ENCODE peak calls at places on chromosome 4, in ten cellular contexts. One of them, this sample, is unnamed.
A peak's percentile ranks its signal among the peaks of the same experiment; 100 is the strongest.

GRCh38 chr4:121198261-121198660 is 34.1 kb upstream of the TNIP3 start:
- DNase-seq in A549: no peak
- DNase-seq in ACHN: no peak
- DNase-seq in RWPE1: no peak
- DNase-seq in astrocyte of the hippocampus: no peak
- DNase-seq in B cell: no peak
- DNase-seq in effector CD4-positive, alpha-beta T cell: no peak
- DNase-seq in renal cortical epithelial cell: no peak
- DNase-seq in stimulated activated CD8-positive, alpha-beta memory T cell treated with anti-CD3 and anti-CD28 coated beads, Interleukin-2, amount 100 ng/mL, for 1 hour: no peak
- DNase-seq in amniotic stem cell: no peak
- DNase-seq in this sample: no peak

GRCh38 chr4:126445596-126445995 is 1130.8 kb downstream of the FAT4 start:
- DNase-seq in A549: no peak
- DNase-seq in ACHN: no peak
- DNase-seq in RWPE1: no peak
- DNase-seq in astrocyte of the hippocampus: no peak
- DNase-seq in B cell: no peak
- DNase-seq in effector CD4-positive, alpha-beta T cell: no peak
- DNase-seq in renal cortical epithelial cell: no peak
- DNase-seq in stimulated activated CD8-positive, alpha-beta memory T cell treated with anti-CD3 and anti-CD28 coated beads, Interleukin-2, amount 100 ng/mL, for 1 hour: no peak
- DNase-seq in amniotic stem cell: no peak
- DNase-seq in this sample: no peak

GRCh38 chr4:158873795-158874359 is 105.1 kb downstream of the FNIP2 start:
- DNase-seq in A549: peak; percentile 17
- DNase-seq in ACHN: no peak
- DNase-seq in RWPE1: peak; percentile 60
- DNase-seq in astrocyte of the hippocampus: peak; percentile 79
- DNase-seq in B cell: no peak
- DNase-seq in effector CD4-positive, alpha-beta T cell: no peak
- DNase-seq in renal cortical epithelial cell: peak; percentile 31
- DNase-seq in stimulated activated CD8-positive, alpha-beta memory T cell treated with anti-CD3 and anti-CD28 coated beads, Interleukin-2, amount 100 ng/mL, for 1 hour: no peak
- DNase-seq in amniotic stem cell: peak; percentile 56
- DNase-seq in this sample: no peak

GRCh38 chr4:18664051-18664450 is 642.5 kb upstream of the LCORL start:
- DNase-seq in A549: no peak
- DNase-seq in ACHN: no peak
- DNase-seq in RWPE1: no peak
- DNase-seq in astrocyte of the hippocampus: no peak
- DNase-seq in B cell: no peak
- DNase-seq in effector CD4-positive, alpha-beta T cell: no peak
- DNase-seq in renal cortical epithelial cell: no peak
- DNase-seq in stimulated activated CD8-positive, alpha-beta memory T cell treated with anti-CD3 and anti-CD28 coated beads, Interleukin-2, amount 100 ng/mL, for 1 hour: no peak
- DNase-seq in amniotic stem cell: no peak
- DNase-seq in this sample: no peak

GRCh38 chr4:143616771-143617170 is 83.7 kb downstream of the FREM3 start:
- DNase-seq in A549: no peak
- DNase-seq in ACHN: no peak
- DNase-seq in RWPE1: peak; percentile 41
- DNase-seq in astrocyte of the hippocampus: peak; percentile 77
- DNase-seq in B cell: no peak
- DNase-seq in effector CD4-positive, alpha-beta T cell: no peak
- DNase-seq in renal cortical epithelial cell: peak; percentile 72
- DNase-seq in stimulated activated CD8-positive, alpha-beta memory T cell treated with anti-CD3 and anti-CD28 coated beads, Interleukin-2, amount 100 ng/mL, for 1 hour: no peak
- DNase-seq in amniotic stem cell: no peak
- DNase-seq in this sample: no peak

GRCh38 chr4:105451346-105451745 is 22.5 kb downstream of the PPA2 start:
- DNase-seq in A549: no peak
- DNase-seq in ACHN: no peak
- DNase-seq in RWPE1: no peak
- DNase-seq in astrocyte of the hippocampus: no peak
- DNase-seq in B cell: no peak
- DNase-seq in effector CD4-positive, alpha-beta T cell: no peak
- DNase-seq in renal cortical epithelial cell: no peak
- DNase-seq in stimulated activated CD8-positive, alpha-beta memory T cell treated with anti-CD3 and anti-CD28 coated beads, Interleukin-2, amount 100 ng/mL, for 1 hour: no peak
- DNase-seq in amniotic stem cell: no peak
- DNase-seq in this sample: no peak

GRCh38 chr4:113979973-113980615 is 647 bp upstream of the ARSJ start:
- DNase-seq in A549: no peak
- DNase-seq in ACHN: no peak
- DNase-seq in RWPE1: no peak
- DNase-seq in astrocyte of the hippocampus: peak; percentile 70
- DNase-seq in B cell: no peak
- DNase-seq in effector CD4-positive, alpha-beta T cell: no peak
- DNase-seq in renal cortical epithelial cell: no peak
- DNase-seq in stimulated activated CD8-positive, alpha-beta memory T cell treated with anti-CD3 and anti-CD28 coated beads, Interleukin-2, amount 100 ng/mL, for 1 hour: no peak
- DNase-seq in amniotic stem cell: no peak
- DNase-seq in this sample: no peak

GRCh38 chr4:154137320-154137905 is 348.5 kb upstream of the SFRP2 start:
- DNase-seq in A549: no peak
- DNase-seq in ACHN: no peak
- DNase-seq in RWPE1: no peak
- DNase-seq in astrocyte of the hippocampus: no peak
- DNase-seq in B cell: no peak
- DNase-seq in effector CD4-positive, alpha-beta T cell: no peak
- DNase-seq in renal cortical epithelial cell: peak; percentile 1
- DNase-seq in stimulated activated CD8-positive, alpha-beta memory T cell treated with anti-CD3 and anti-CD28 coated beads, Interleukin-2, amount 100 ng/mL, for 1 hour: no peak
- DNase-seq in amniotic stem cell: no peak
- DNase-seq in this sample: no peak

GRCh38 chr4:188031751-188032150 is 36.2 kb downstream of the ZFP42 start:
- DNase-seq in A549: no peak
- DNase-seq in ACHN: no peak
- DNase-seq in RWPE1: no peak
- DNase-seq in astrocyte of the hippocampus: no peak
- DNase-seq in B cell: no peak
- DNase-seq in effector CD4-positive, alpha-beta T cell: no peak
- DNase-seq in renal cortical epithelial cell: no peak
- DNase-seq in stimulated activated CD8-positive, alpha-beta memory T cell treated with anti-CD3 and anti-CD28 coated beads, Interleukin-2, amount 100 ng/mL, for 1 hour: no peak
- DNase-seq in amniotic stem cell: no peak
- DNase-seq in this sample: no peak

GRCh38 chr4:60216752-60217151 is 983.4 kb upstream of the ADGRL3 start:
- DNase-seq in A549: no peak
- DNase-seq in ACHN: no peak
- DNase-seq in RWPE1: peak; percentile 64
- DNase-seq in astrocyte of the hippocampus: peak; percentile 2
- DNase-seq in B cell: no peak
- DNase-seq in effector CD4-positive, alpha-beta T cell: no peak
- DNase-seq in renal cortical epithelial cell: no peak
- DNase-seq in stimulated activated CD8-positive, alpha-beta memory T cell treated with anti-CD3 and anti-CD28 coated beads, Interleukin-2, amount 100 ng/mL, for 1 hour: no peak
- DNase-seq in amniotic stem cell: peak; percentile 16
- DNase-seq in this sample: no peak

GRCh38 chr4:18691431-18692200 is 670.1 kb upstream of the LCORL start:
- DNase-seq in A549: no peak
- DNase-seq in ACHN: no peak
- DNase-seq in RWPE1: no peak
- DNase-seq in astrocyte of the hippocampus: peak; percentile 35
- DNase-seq in B cell: no peak
- DNase-seq in effector CD4-positive, alpha-beta T cell: no peak
- DNase-seq in renal cortical epithelial cell: peak; percentile 23
- DNase-seq in stimulated activated CD8-positive, alpha-beta memory T cell treated with anti-CD3 and anti-CD28 coated beads, Interleukin-2, amount 100 ng/mL, for 1 hour: no peak
- DNase-seq in amniotic stem cell: no peak
- DNase-seq in this sample: no peak

GRCh38 chr4:62080431-62080830 is 880.3 kb downstream of the ADGRL3 start:
- DNase-seq in A549: no peak
- DNase-seq in ACHN: no peak
- DNase-seq in RWPE1: no peak
- DNase-seq in astrocyte of the hippocampus: no peak
- DNase-seq in B cell: no peak
- DNase-seq in effector CD4-positive, alpha-beta T cell: no peak
- DNase-seq in renal cortical epithelial cell: no peak
- DNase-seq in stimulated activated CD8-positive, alpha-beta memory T cell treated with anti-CD3 and anti-CD28 coated beads, Interleukin-2, amount 100 ng/mL, for 1 hour: no peak
- DNase-seq in amniotic stem cell: no peak
- DNase-seq in this sample: no peak

GRCh38 chr4:47483722-47484121 is 1.4 kb upstream of the ATP10D start:
- DNase-seq in A549: no peak
- DNase-seq in ACHN: no peak
- DNase-seq in RWPE1: no peak
- DNase-seq in astrocyte of the hippocampus: peak; percentile 62
- DNase-seq in B cell: no peak
- DNase-seq in effector CD4-positive, alpha-beta T cell: no peak
- DNase-seq in renal cortical epithelial cell: peak; percentile 88
- DNase-seq in stimulated activated CD8-positive, alpha-beta memory T cell treated with anti-CD3 and anti-CD28 coated beads, Interleukin-2, amount 100 ng/mL, for 1 hour: no peak
- DNase-seq in amniotic stem cell: no peak
- DNase-seq in this sample: no peak

GRCh38 chr4:15001825-15002658 is at the start of gene CPEB2:
- DNase-seq in A549: peak; percentile 56
- DNase-seq in ACHN: peak; percentile 89
- DNase-seq in RWPE1: peak; percentile 70
- DNase-seq in astrocyte of the hippocampus: peak; percentile 99
- DNase-seq in B cell: peak; percentile 90
- DNase-seq in effector CD4-positive, alpha-beta T cell: peak; percentile 89
- DNase-seq in renal cortical epithelial cell: peak; percentile 83
- DNase-seq in stimulated activated CD8-positive, alpha-beta memory T cell treated with anti-CD3 and anti-CD28 coated beads, Interleukin-2, amount 100 ng/mL, for 1 hour: peak; percentile 82
- DNase-seq in amniotic stem cell: peak; percentile 92
- DNase-seq in this sample: peak; percentile 64

GRCh38 chr4:25654031-25654970 is 1.4 kb upstream of the SLC34A2 start:
- DNase-seq in A549: no peak
- DNase-seq in ACHN: peak; percentile 66
- DNase-seq in RWPE1: no peak
- DNase-seq in astrocyte of the hippocampus: peak; percentile 70
- DNase-seq in B cell: no peak
- DNase-seq in effector CD4-positive, alpha-beta T cell: no peak
- DNase-seq in renal cortical epithelial cell: peak; percentile 75
- DNase-seq in stimulated activated CD8-positive, alpha-beta memory T cell treated with anti-CD3 and anti-CD28 coated beads, Interleukin-2, amount 100 ng/mL, for 1 hour: no peak
- DNase-seq in amniotic stem cell: no peak
- DNase-seq in this sample: no peak

GRCh38 chr4:179399054-179399782 is 1957.0 kb upstream of the AGA start:
- DNase-seq in A549: no peak
- DNase-seq in ACHN: no peak
- DNase-seq in RWPE1: no peak
- DNase-seq in astrocyte of the hippocampus: peak; percentile 12
- DNase-seq in B cell: no peak
- DNase-seq in effector CD4-positive, alpha-beta T cell: no peak
- DNase-seq in renal cortical epithelial cell: no peak
- DNase-seq in stimulated activated CD8-positive, alpha-beta memory T cell treated with anti-CD3 and anti-CD28 coated beads, Interleukin-2, amount 100 ng/mL, for 1 hour: no peak
- DNase-seq in amniotic stem cell: no peak
- DNase-seq in this sample: no peak

GRCh38 chr4:7132249-7132648 is 60.1 kb upstream of the SORCS2 start:
- DNase-seq in A549: no peak
- DNase-seq in ACHN: no peak
- DNase-seq in RWPE1: no peak
- DNase-seq in astrocyte of the hippocampus: no peak
- DNase-seq in B cell: no peak
- DNase-seq in effector CD4-positive, alpha-beta T cell: no peak
- DNase-seq in renal cortical epithelial cell: no peak
- DNase-seq in stimulated activated CD8-positive, alpha-beta memory T cell treated with anti-CD3 and anti-CD28 coated beads, Interleukin-2, amount 100 ng/mL, for 1 hour: no peak
- DNase-seq in amniotic stem cell: no peak
- DNase-seq in this sample: no peak

GRCh38 chr4:66681962-66682361 is 863.3 kb downstream of the CENPC start:
- DNase-seq in A549: no peak
- DNase-seq in ACHN: no peak
- DNase-seq in RWPE1: no peak
- DNase-seq in astrocyte of the hippocampus: peak; percentile 44
- DNase-seq in B cell: no peak
- DNase-seq in effector CD4-positive, alpha-beta T cell: no peak
- DNase-seq in renal cortical epithelial cell: peak; percentile 63
- DNase-seq in stimulated activated CD8-positive, alpha-beta memory T cell treated with anti-CD3 and anti-CD28 coated beads, Interleukin-2, amount 100 ng/mL, for 1 hour: no peak
- DNase-seq in amniotic stem cell: no peak
- DNase-seq in this sample: no peak

GRCh38 chr4:168682898-168683500 is 186.1 kb downstream of the PALLD start:
- DNase-seq in A549: no peak
- DNase-seq in ACHN: no peak
- DNase-seq in RWPE1: no peak
- DNase-seq in astrocyte of the hippocampus: no peak
- DNase-seq in B cell: no peak
- DNase-seq in effector CD4-positive, alpha-beta T cell: no peak
- DNase-seq in renal cortical epithelial cell: no peak
- DNase-seq in stimulated activated CD8-positive, alpha-beta memory T cell treated with anti-CD3 and anti-CD28 coated beads, Interleukin-2, amount 100 ng/mL, for 1 hour: no peak
- DNase-seq in amniotic stem cell: no peak
- DNase-seq in this sample: no peak

GRCh38 chr4:81084624-81085023 is 54.1 kb downstream of the BMP3 start:
- DNase-seq in A549: no peak
- DNase-seq in ACHN: no peak
- DNase-seq in RWPE1: no peak
- DNase-seq in astrocyte of the hippocampus: no peak
- DNase-seq in B cell: no peak
- DNase-seq in effector CD4-positive, alpha-beta T cell: no peak
- DNase-seq in renal cortical epithelial cell: no peak
- DNase-seq in stimulated activated CD8-positive, alpha-beta memory T cell treated with anti-CD3 and anti-CD28 coated beads, Interleukin-2, amount 100 ng/mL, for 1 hour: no peak
- DNase-seq in amniotic stem cell: no peak
- DNase-seq in this sample: no peak

GRCh38 chr4:112908511-112908910 is 140.9 kb upstream of the ANK2 start:
- DNase-seq in A549: no peak
- DNase-seq in ACHN: no peak
- DNase-seq in RWPE1: no peak
- DNase-seq in astrocyte of the hippocampus: no peak
- DNase-seq in B cell: no peak
- DNase-seq in effector CD4-positive, alpha-beta T cell: no peak
- DNase-seq in renal cortical epithelial cell: no peak
- DNase-seq in stimulated activated CD8-positive, alpha-beta memory T cell treated with anti-CD3 and anti-CD28 coated beads, Interleukin-2, amount 100 ng/mL, for 1 hour: no peak
- DNase-seq in amniotic stem cell: no peak
- DNase-seq in this sample: no peak

GRCh38 chr4:133498149-133498548 is 349.1 kb downstream of the PCDH10 start:
- DNase-seq in A549: no peak
- DNase-seq in ACHN: no peak
- DNase-seq in RWPE1: no peak
- DNase-seq in astrocyte of the hippocampus: no peak
- DNase-seq in B cell: no peak
- DNase-seq in effector CD4-positive, alpha-beta T cell: no peak
- DNase-seq in renal cortical epithelial cell: no peak
- DNase-seq in stimulated activated CD8-positive, alpha-beta memory T cell treated with anti-CD3 and anti-CD28 coated beads, Interleukin-2, amount 100 ng/mL, for 1 hour: no peak
- DNase-seq in amniotic stem cell: no peak
- DNase-seq in this sample: no peak

GRCh38 chr4:47877204-47877603 is 37.2 kb downstream of the NFXL1 start:
- DNase-seq in A549: no peak
- DNase-seq in ACHN: no peak
- DNase-seq in RWPE1: no peak
- DNase-seq in astrocyte of the hippocampus: no peak
- DNase-seq in B cell: no peak
- DNase-seq in effector CD4-positive, alpha-beta T cell: no peak
- DNase-seq in renal cortical epithelial cell: no peak
- DNase-seq in stimulated activated CD8-positive, alpha-beta memory T cell treated with anti-CD3 and anti-CD28 coated beads, Interleukin-2, amount 100 ng/mL, for 1 hour: no peak
- DNase-seq in amniotic stem cell: no peak
- DNase-seq in this sample: no peak

GRCh38 chr4:142549726-142550463 is 296.2 kb downstream of the INPP4B start:
- DNase-seq in A549: peak; percentile 13
- DNase-seq in ACHN: no peak
- DNase-seq in RWPE1: peak; percentile 65
- DNase-seq in astrocyte of the hippocampus: peak; percentile 83
- DNase-seq in B cell: no peak
- DNase-seq in effector CD4-positive, alpha-beta T cell: no peak
- DNase-seq in renal cortical epithelial cell: peak; percentile 98
- DNase-seq in stimulated activated CD8-positive, alpha-beta memory T cell treated with anti-CD3 and anti-CD28 coated beads, Interleukin-2, amount 100 ng/mL, for 1 hour: no peak
- DNase-seq in amniotic stem cell: no peak
- DNase-seq in this sample: no peak

GRCh38 chr4:158411180-158411721 is 110.4 kb upstream of the RXFP1 start:
- DNase-seq in A549: no peak
- DNase-seq in ACHN: no peak
- DNase-seq in RWPE1: no peak
- DNase-seq in astrocyte of the hippocampus: peak; percentile 6
- DNase-seq in B cell: no peak
- DNase-seq in effector CD4-positive, alpha-beta T cell: no peak
- DNase-seq in renal cortical epithelial cell: no peak
- DNase-seq in stimulated activated CD8-positive, alpha-beta memory T cell treated with anti-CD3 and anti-CD28 coated beads, Interleukin-2, amount 100 ng/mL, for 1 hour: no peak
- DNase-seq in amniotic stem cell: no peak
- DNase-seq in this sample: no peak

GRCh38 chr4:170025523-170026252 is 507 bp downstream of the MFAP3L start:
- DNase-seq in A549: peak; percentile 7
- DNase-seq in ACHN: peak; percentile 6
- DNase-seq in RWPE1: no peak
- DNase-seq in astrocyte of the hippocampus: peak; percentile 48
- DNase-seq in B cell: no peak
- DNase-seq in effector CD4-positive, alpha-beta T cell: no peak
- DNase-seq in renal cortical epithelial cell: peak; percentile 32
- DNase-seq in stimulated activated CD8-positive, alpha-beta memory T cell treated with anti-CD3 and anti-CD28 coated beads, Interleukin-2, amount 100 ng/mL, for 1 hour: no peak
- DNase-seq in amniotic stem cell: no peak
- DNase-seq in this sample: no peak

This sample was measured in pulmonary artery endothelial cell.